ENCODE peak calls at places on chromosomes 1 and 21, in nine cellular contexts. One of them, this sample, is unnamed.

GRCh38 chr21:32626633-32627196 is 14.5 kb upstream of the CFAP298 start:
- DNase-seq in fibroblast of lung: peak; percentile 37
- DNase-seq in CD8-positive, alpha-beta T cell: no peak
- DNase-seq in vagina: no peak
- DNase-seq in epithelial cell of esophagus: peak; percentile 4
- DNase-seq in A549: no peak
- DNase-seq in cardiac muscle cell: peak; percentile 62
- DNase-seq in lower lobe of right lung: no peak
- DNase-seq in body of pancreas: no peak
- DNase-seq in this sample: no peak

GRCh38 chr1:37755290-37755689 is 9.6 kb downstream of the EPHA10 start:
- DNase-seq in A549: no peak
- DNase-seq in vagina: no peak
- DNase-seq in body of pancreas: no peak
- DNase-seq in fibroblast of lung: no peak
- DNase-seq in CD8-positive, alpha-beta T cell: no peak
- DNase-seq in cardiac muscle cell: no peak
- DNase-seq in epithelial cell of esophagus: peak; percentile 46
- DNase-seq in lower lobe of right lung: no peak
- DNase-seq in this sample: no peak

GRCh38 chr1:6157528-6158174 is 22.5 kb downstream of the CHD5 start:
- DNase-seq in lower lobe of right lung: no peak
- DNase-seq in vagina: no peak
- DNase-seq in body of pancreas: no peak
- DNase-seq in A549: peak; percentile 93
- DNase-seq in epithelial cell of esophagus: peak; percentile 98
- DNase-seq in fibroblast of lung: no peak
- DNase-seq in CD8-positive, alpha-beta T cell: no peak
- DNase-seq in cardiac muscle cell: no peak
- DNase-seq in this sample: peak; percentile 68

GRCh38 chr1:38153426-38154088 is 107.0 kb upstream of the POU3F1 start:
- DNase-seq in A549: no peak
- DNase-seq in lower lobe of right lung: no peak
- DNase-seq in cardiac muscle cell: no peak
- DNase-seq in CD8-positive, alpha-beta T cell: no peak
- DNase-seq in vagina: no peak
- DNase-seq in body of pancreas: no peak
- DNase-seq in epithelial cell of esophagus: no peak
- DNase-seq in fibroblast of lung: no peak
- DNase-seq in this sample: no peak

GRCh38 chr1:205458777-205459566 is 3.1 kb upstream of the BLACAT1 start:
- DNase-seq in lower lobe of right lung: no peak
- DNase-seq in epithelial cell of esophagus: peak; percentile 77
- DNase-seq in body of pancreas: peak; percentile 50
- DNase-seq in A549: no peak
- DNase-seq in vagina: no peak
- DNase-seq in fibroblast of lung: peak; percentile 63
- DNase-seq in CD8-positive, alpha-beta T cell: no peak
- DNase-seq in cardiac muscle cell: peak; percentile 80
- DNase-seq in this sample: no peak

GRCh38 chr1:170355267-170355801 is 176.6 kb upstream of the GORAB start:
- DNase-seq in body of pancreas: no peak
- DNase-seq in epithelial cell of esophagus: no peak
- DNase-seq in lower lobe of right lung: no peak
- DNase-seq in vagina: no peak
- DNase-seq in A549: no peak
- DNase-seq in fibroblast of lung: no peak
- DNase-seq in cardiac muscle cell: no peak
- DNase-seq in CD8-positive, alpha-beta T cell: no peak
- DNase-seq in this sample: no peak

GRCh38 chr1:229409616-229410369 is 24.1 kb downstream of the ACTA1 start:
- DNase-seq in vagina: no peak
- DNase-seq in cardiac muscle cell: no peak
- DNase-seq in fibroblast of lung: no peak
- DNase-seq in A549: no peak
- DNase-seq in CD8-positive, alpha-beta T cell: no peak
- DNase-seq in lower lobe of right lung: no peak
- DNase-seq in body of pancreas: peak; percentile 42
- DNase-seq in epithelial cell of esophagus: no peak
- DNase-seq in this sample: no peak

GRCh38 chr1:87902830-87903614 is 574.3 kb downstream of the LMO4 start:
- DNase-seq in vagina: no peak
- DNase-seq in CD8-positive, alpha-beta T cell: no peak
- DNase-seq in fibroblast of lung: peak; percentile 72
- DNase-seq in epithelial cell of esophagus: no peak
- DNase-seq in cardiac muscle cell: peak; percentile 87
- DNase-seq in lower lobe of right lung: no peak
- DNase-seq in A549: no peak
- DNase-seq in body of pancreas: no peak
- DNase-seq in this sample: no peak

GRCh38 chr1:14627608-14628489 is 29.4 kb downstream of the KAZN start:
- DNase-seq in vagina: no peak
- DNase-seq in fibroblast of lung: peak; percentile 40
- DNase-seq in epithelial cell of esophagus: no peak
- DNase-seq in cardiac muscle cell: peak; percentile 56
- DNase-seq in A549: no peak
- DNase-seq in CD8-positive, alpha-beta T cell: no peak
- DNase-seq in body of pancreas: no peak
- DNase-seq in lower lobe of right lung: no peak
- DNase-seq in this sample: peak; percentile 27

GRCh38 chr1:116826818-116827606 is 72.8 kb downstream of the CD2 start:
- DNase-seq in lower lobe of right lung: no peak
- DNase-seq in CD8-positive, alpha-beta T cell: no peak
- DNase-seq in A549: no peak
- DNase-seq in fibroblast of lung: no peak
- DNase-seq in epithelial cell of esophagus: peak; percentile 88
- DNase-seq in vagina: no peak
- DNase-seq in cardiac muscle cell: peak; percentile 66
- DNase-seq in body of pancreas: no peak
- DNase-seq in this sample: no peak

GRCh38 chr1:175720023-175720422 is 23.4 kb downstream of the TNR start:
- DNase-seq in CD8-positive, alpha-beta T cell: no peak
- DNase-seq in A549: no peak
- DNase-seq in epithelial cell of esophagus: no peak
- DNase-seq in vagina: no peak
- DNase-seq in cardiac muscle cell: no peak
- DNase-seq in fibroblast of lung: no peak
- DNase-seq in body of pancreas: no peak
- DNase-seq in lower lobe of right lung: no peak
- DNase-seq in this sample: no peak

GRCh38 chr21:45313015-45313414 is 25.3 kb upstream of the POFUT2 start:
- DNase-seq in lower lobe of right lung: peak; percentile 14
- DNase-seq in A549: no peak
- DNase-seq in CD8-positive, alpha-beta T cell: no peak
- DNase-seq in vagina: no peak
- DNase-seq in fibroblast of lung: no peak
- DNase-seq in cardiac muscle cell: no peak
- DNase-seq in epithelial cell of esophagus: no peak
- DNase-seq in body of pancreas: peak; percentile 5
- DNase-seq in this sample: no peak

GRCh38 chr1:42209516-42210370 is 45.2 kb upstream of the GUCA2A start:
- DNase-seq in fibroblast of lung: peak; percentile 88
- DNase-seq in CD8-positive, alpha-beta T cell: no peak
- DNase-seq in lower lobe of right lung: no peak
- DNase-seq in epithelial cell of esophagus: no peak
- DNase-seq in A549: no peak
- DNase-seq in cardiac muscle cell: no peak
- DNase-seq in body of pancreas: no peak
- DNase-seq in vagina: no peak
- DNase-seq in this sample: no peak

GRCh38 chr1:29513357-29513756 is 277.0 kb downstream of the PTPRU start:
- DNase-seq in body of pancreas: peak; percentile 29
- DNase-seq in vagina: peak; percentile 84
- DNase-seq in fibroblast of lung: peak; percentile 64
- DNase-seq in lower lobe of right lung: no peak
- DNase-seq in CD8-positive, alpha-beta T cell: no peak
- DNase-seq in A549: peak; percentile 21
- DNase-seq in cardiac muscle cell: peak; percentile 61
- DNase-seq in epithelial cell of esophagus: peak; percentile 74
- DNase-seq in this sample: no peak

GRCh38 chr21:42095581-42095980 is 24.5 kb downstream of the UMODL1 start:
- DNase-seq in epithelial cell of esophagus: no peak
- DNase-seq in A549: no peak
- DNase-seq in fibroblast of lung: no peak
- DNase-seq in lower lobe of right lung: no peak
- DNase-seq in CD8-positive, alpha-beta T cell: no peak
- DNase-seq in body of pancreas: no peak
- DNase-seq in vagina: no peak
- DNase-seq in cardiac muscle cell: no peak
- DNase-seq in this sample: no peak

GRCh38 chr1:14167889-14168288 is 430.6 kb upstream of the KAZN start:
- DNase-seq in A549: no peak
- DNase-seq in vagina: no peak
- DNase-seq in body of pancreas: no peak
- DNase-seq in lower lobe of right lung: no peak
- DNase-seq in epithelial cell of esophagus: no peak
- DNase-seq in CD8-positive, alpha-beta T cell: no peak
- DNase-seq in cardiac muscle cell: no peak
- DNase-seq in fibroblast of lung: no peak
- DNase-seq in this sample: no peak

GRCh38 chr1:154866995-154867795 is 2.9 kb downstream of the KCNN3 start:
- DNase-seq in body of pancreas: peak; percentile 61
- DNase-seq in lower lobe of right lung: no peak
- DNase-seq in fibroblast of lung: peak; percentile 24
- DNase-seq in vagina: no peak
- DNase-seq in A549: peak; percentile 44
- DNase-seq in CD8-positive, alpha-beta T cell: no peak
- DNase-seq in epithelial cell of esophagus: peak; percentile 84
- DNase-seq in cardiac muscle cell: peak; percentile 74
- DNase-seq in this sample: peak; percentile 69
- H3K4me3 ChIP-seq in body of pancreas: no peak overlapping the region
- H3K4me3 ChIP-seq in lower lobe of right lung: no peak overlapping the region
- H3K4me3 ChIP-seq in fibroblast of lung: no peak overlapping the region
- H3K4me3 ChIP-seq in vagina: peak overlapping the region; percentile 41
- H3K4me3 ChIP-seq in A549: no peak overlapping the region
- H3K4me3 ChIP-seq in CD8-positive, alpha-beta T cell: no peak overlapping the region
- H3K4me3 ChIP-seq in epithelial cell of esophagus: no peak overlapping the region
- H3K4me3 ChIP-seq in cardiac muscle cell: no peak overlapping the region
- H3K4me3 ChIP-seq in this sample: peak overlapping the region; percentile 56

GRCh38 chr21:34073749-34074282 is 438 bp downstream of the MRPS6 start:
- DNase-seq in body of pancreas: no peak
- DNase-seq in A549: no peak
- DNase-seq in fibroblast of lung: no peak
- DNase-seq in epithelial cell of esophagus: peak; percentile 37
- DNase-seq in vagina: no peak
- DNase-seq in CD8-positive, alpha-beta T cell: peak; percentile 32
- DNase-seq in cardiac muscle cell: no peak
- DNase-seq in lower lobe of right lung: peak; percentile 61
- DNase-seq in this sample: peak; percentile 62

GRCh38 chr21:34074283-34075098 is 1.1 kb downstream of the MRPS6 start:
- DNase-seq in fibroblast of lung: peak; percentile 27
- DNase-seq in A549: no peak
- DNase-seq in CD8-positive, alpha-beta T cell: no peak
- DNase-seq in vagina: no peak
- DNase-seq in lower lobe of right lung: no peak
- DNase-seq in cardiac muscle cell: peak; percentile 9
- DNase-seq in body of pancreas: no peak
- DNase-seq in epithelial cell of esophagus: peak; percentile 38
- DNase-seq in this sample: no peak

GRCh38 chr21:34076835-34077234 is 3.5 kb downstream of the MRPS6 start:
- DNase-seq in vagina: no peak
- DNase-seq in CD8-positive, alpha-beta T cell: no peak
- DNase-seq in body of pancreas: no peak
- DNase-seq in fibroblast of lung: no peak
- DNase-seq in cardiac muscle cell: no peak
- DNase-seq in epithelial cell of esophagus: no peak
- DNase-seq in A549: no peak
- DNase-seq in lower lobe of right lung: no peak
- DNase-seq in this sample: no peak

GRCh38 chr21:34075099-34075425 is 1.7 kb downstream of the MRPS6 start:
- DNase-seq in fibroblast of lung: no peak
- DNase-seq in cardiac muscle cell: no peak
- DNase-seq in A549: no peak
- DNase-seq in epithelial cell of esophagus: no peak
- DNase-seq in CD8-positive, alpha-beta T cell: no peak
- DNase-seq in lower lobe of right lung: no peak
- DNase-seq in body of pancreas: no peak
- DNase-seq in vagina: no peak
- DNase-seq in this sample: no peak

GRCh38 chr21:34075760-34076159 is 2.4 kb downstream of the MRPS6 start:
- DNase-seq in body of pancreas: no peak
- DNase-seq in epithelial cell of esophagus: peak; percentile 35
- DNase-seq in vagina: no peak
- DNase-seq in A549: no peak
- DNase-seq in cardiac muscle cell: no peak
- DNase-seq in fibroblast of lung: peak; percentile 29
- DNase-seq in CD8-positive, alpha-beta T cell: no peak
- DNase-seq in lower lobe of right lung: no peak
- DNase-seq in this sample: no peak
- H3K4me3 ChIP-seq in body of pancreas: no peak overlapping the region
- H3K4me3 ChIP-seq in epithelial cell of esophagus: no peak overlapping the region
- H3K4me3 ChIP-seq in vagina: no peak overlapping the region
- H3K4me3 ChIP-seq in A549: no peak overlapping the region
- H3K4me3 ChIP-seq in cardiac muscle cell: peak overlapping the region; percentile 77
- H3K4me3 ChIP-seq in fibroblast of lung: peak overlapping the region; percentile 80
- H3K4me3 ChIP-seq in CD8-positive, alpha-beta T cell: no peak overlapping the region
- H3K4me3 ChIP-seq in lower lobe of right lung: peak overlapping the region; percentile 73
- H3K4me3 ChIP-seq in this sample: peak overlapping the region; percentile 81

GRCh38 chr1:68379085-68379478 is 70.7 kb downstream of the RPE65 start:
- DNase-seq in body of pancreas: no peak
- DNase-seq in lower lobe of right lung: no peak
- DNase-seq in CD8-positive, alpha-beta T cell: no peak
- DNase-seq in fibroblast of lung: no peak
- DNase-seq in vagina: no peak
- DNase-seq in cardiac muscle cell: no peak
- DNase-seq in A549: no peak
- DNase-seq in epithelial cell of esophagus: peak; percentile 42
- DNase-seq in this sample: no peak
- H3K4me3 ChIP-seq in body of pancreas: no peak overlapping the region
- H3K4me3 ChIP-seq in lower lobe of right lung: no peak overlapping the region
- H3K4me3 ChIP-seq in CD8-positive, alpha-beta T cell: no peak overlapping the region
- H3K4me3 ChIP-seq in fibroblast of lung: no peak overlapping the region
- H3K4me3 ChIP-seq in vagina: no peak overlapping the region
- H3K4me3 ChIP-seq in cardiac muscle cell: no peak overlapping the region
- H3K4me3 ChIP-seq in A549: no peak overlapping the region
- H3K4me3 ChIP-seq in epithelial cell of esophagus: no peak overlapping the region
- H3K4me3 ChIP-seq in this sample: no peak overlapping the region

GRCh38 chr1:192739476-192740184 is 69.2 kb upstream of the RGS2 start:
- DNase-seq in A549: no peak
- DNase-seq in lower lobe of right lung: no peak
- DNase-seq in epithelial cell of esophagus: no peak
- DNase-seq in vagina: no peak
- DNase-seq in CD8-positive, alpha-beta T cell: no peak
- DNase-seq in fibroblast of lung: no peak
- DNase-seq in cardiac muscle cell: no peak
- DNase-seq in body of pancreas: no peak
- DNase-seq in this sample: no peak
- H3K4me3 ChIP-seq in A549: no peak overlapping the region
- H3K4me3 ChIP-seq in lower lobe of right lung: no peak overlapping the region
- H3K4me3 ChIP-seq in epithelial cell of esophagus: no peak overlapping the region
- H3K4me3 ChIP-seq in vagina: no peak overlapping the region
- H3K4me3 ChIP-seq in CD8-positive, alpha-beta T cell: no peak overlapping the region
- H3K4me3 ChIP-seq in fibroblast of lung: no peak overlapping the region
- H3K4me3 ChIP-seq in cardiac muscle cell: no peak overlapping the region
- H3K4me3 ChIP-seq in body of pancreas: no peak overlapping the region
- H3K4me3 ChIP-seq in this sample: no peak overlapping the region